ENCODE peak calls at places on chromosomes 1 and 21, in five cellular contexts. B is MM.1S, Y is HCT116, P is PC-3, G is neural progenitor cell. R is an unnamed sample.

GRCh38 chr1:43806183-43806582 is 98.8 kb downstream of the ST3GAL3 start:
- DNase-seq in P (no peak), B (no peak), Y (no peak), G (no peak), R (no peak)

GRCh38 chr1:93222987-93223675 is 42.6 kb downstream of the CCDC18 start:
- DNase-seq in B (no peak), P (no peak), Y (no peak), G (no peak), R (no peak)

GRCh38 chr1:226995064-226995965 is 55.2 kb downstream of the COQ8A start:
- DNase-seq in Y (no peak), G (no peak), B (no peak), P (no peak), R (no peak)

GRCh38 chr1:119409731-119410130 is 5.2 kb upstream of the HSD3B2 start:
- DNase-seq in G (no peak), Y (no peak), P (peak; percentile 2), B (no peak), R (peak; percentile 60)

GRCh38 chr1:83543222-83543973 is 455.5 kb downstream of the TTLL7 start:
- DNase-seq in Y (no peak), P (no peak), G (no peak), B (no peak), R (no peak)

GRCh38 chr1:228058172-228058980 is 24.1 kb upstream of the ARF1 start:
- DNase-seq in Y (no peak), P (no peak), G (no peak), B (no peak), R (no peak)

GRCh38 chr1:18657436-18658179 is 27.0 kb downstream of the PAX7 start:
- DNase-seq in Y (no peak), G (peak; percentile 80), B (no peak), P (no peak), R (no peak)

GRCh38 chr1:116331523-116331922 is 41.5 kb upstream of the ATP1A1 start:
- DNase-seq in Y (no peak), G (no peak), P (no peak), B (no peak), R (no peak)

GRCh38 chr21:46605759-46606426 is 1.0 kb upstream of the S100B start:
- DNase-seq in B (no peak), P (no peak), G (no peak), Y (no peak), R (no peak)

GRCh38 chr21:29155118-29155932 is 24.9 kb downstream of the MAP3K7CL start:
- DNase-seq in G (peak; percentile 41), Y (no peak), P (peak; percentile 39), B (no peak), R (peak; percentile 76)

GRCh38 chr1:202135221-202135721 is 9.3 kb downstream of the ARL8A start:
- DNase-seq in B (peak; percentile 71), Y (peak; percentile 24), G (peak; percentile 83), P (peak; percentile 67), R (peak; percentile 78)

DNA sequence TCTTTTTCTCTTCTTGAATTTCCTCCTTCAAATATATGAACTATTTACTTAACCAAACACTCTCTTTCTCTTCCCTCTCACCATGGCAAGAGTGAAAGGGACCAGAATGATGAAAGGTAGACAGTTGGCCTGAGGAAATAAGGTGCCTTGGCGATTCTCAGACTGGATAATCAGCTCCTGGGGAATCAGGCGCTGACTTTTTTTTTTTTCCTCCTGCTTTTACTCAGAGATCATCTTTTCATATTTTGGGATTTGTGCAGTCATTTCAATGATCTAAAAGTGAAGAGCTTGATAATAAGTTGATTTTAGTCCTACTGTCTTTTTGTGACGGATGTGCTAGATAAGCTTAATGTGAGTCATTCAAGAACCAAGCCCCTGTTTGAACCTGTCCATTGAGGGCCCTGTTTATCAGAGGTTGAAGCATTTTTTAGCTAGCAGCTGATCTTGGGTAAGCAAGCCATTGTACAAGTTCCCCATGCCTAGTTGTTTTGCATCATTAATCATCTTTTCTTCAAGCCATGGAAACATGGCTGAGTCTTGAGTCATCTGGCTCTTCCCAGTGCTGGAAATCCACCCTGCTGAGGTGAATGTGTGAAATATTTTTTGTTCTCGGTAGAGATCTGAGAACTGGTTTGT is 40.8 kb downstream of the ITSN1 start:
- DNase-seq in Y (peak; percentile 90), P (peak; percentile 86), B (no peak), G (no peak), R (peak; percentile 87)
- H3K9ac ChIP-seq in Y (peak overlapping the region; percentile 38), P (no peak overlapping the region), B (no peak overlapping the region), G (no peak overlapping the region), R (peak overlapping the region; percentile 26)

DNA sequence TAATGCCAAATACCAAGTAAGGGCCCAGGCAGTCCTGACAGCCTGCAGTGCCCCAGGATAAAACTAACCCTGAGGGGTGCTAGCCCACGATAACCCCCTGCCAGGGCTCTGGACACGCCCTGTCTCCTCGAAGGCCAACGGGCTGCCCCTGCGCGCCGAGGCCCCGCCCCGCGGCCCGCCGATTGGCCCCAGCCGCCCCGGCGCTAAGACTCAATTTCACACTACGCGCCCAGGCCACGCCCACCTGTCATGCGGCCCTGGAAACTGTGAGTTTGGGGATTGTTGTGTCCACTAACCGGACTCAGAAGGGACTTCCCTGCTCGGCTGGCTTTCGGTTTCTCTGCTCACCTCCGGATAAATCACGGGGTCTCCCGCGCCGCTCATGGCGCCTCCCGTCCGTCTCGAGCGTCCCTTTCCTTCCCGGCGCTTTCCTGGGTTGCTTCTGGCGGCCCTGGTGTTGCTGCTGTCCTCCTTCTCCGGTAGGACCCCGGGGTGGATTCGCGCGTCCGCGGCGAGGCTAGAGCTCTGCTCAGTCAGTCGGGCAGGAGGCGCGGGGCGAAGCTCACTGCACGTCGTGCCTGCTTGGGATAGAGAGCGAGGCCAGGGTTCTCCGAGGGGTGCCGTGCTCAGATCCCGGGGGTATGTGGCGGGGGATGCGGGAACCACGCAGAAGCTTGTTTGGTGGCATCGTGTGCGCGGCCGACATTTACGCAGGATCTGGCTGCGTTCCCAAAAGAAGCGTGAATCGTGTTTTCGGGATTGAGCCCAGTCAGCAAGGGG is at the start of gene CR1L:
- DNase-seq in P (peak; percentile 46), B (no peak), Y (no peak), G (peak; percentile 53), R (peak; percentile 79)
- TF ChIP-seq EZH2phosphoT487 in P (no peak), B (no peak), Y (no peak), G (no peak), R (no peak)

GRCh38 chr1:41498391-41498790 is 13.9 kb upstream of the EDN2 start:
- DNase-seq in G (no peak), P (peak; percentile 70), Y (no peak), B (no peak), R (peak; percentile 38)
- H3K9ac ChIP-seq in G (no peak overlapping the region), P (no peak overlapping the region), Y (peak overlapping the region; percentile 23), B (no peak overlapping the region), R (no peak overlapping the region)

GRCh38 chr1:13805431-13805830 is 105.4 kb downstream of the PRDM2 start:
- DNase-seq in P (no peak), Y (no peak), G (no peak), B (no peak), R (no peak)
- TF ChIP-seq EZH2phosphoT487 in P (no peak), Y (no peak), G (no peak), B (no peak), R (no peak)

GRCh38 chr1:88730995-88731394 is 46.9 kb downstream of the PKN2 start:
- DNase-seq in Y (no peak), G (no peak), P (no peak), B (no peak), R (no peak)
- H3K9ac ChIP-seq in Y (no peak overlapping the region), G (no peak overlapping the region), P (no peak overlapping the region), B (no peak overlapping the region), R (peak overlapping the region; percentile 31)

DNA sequence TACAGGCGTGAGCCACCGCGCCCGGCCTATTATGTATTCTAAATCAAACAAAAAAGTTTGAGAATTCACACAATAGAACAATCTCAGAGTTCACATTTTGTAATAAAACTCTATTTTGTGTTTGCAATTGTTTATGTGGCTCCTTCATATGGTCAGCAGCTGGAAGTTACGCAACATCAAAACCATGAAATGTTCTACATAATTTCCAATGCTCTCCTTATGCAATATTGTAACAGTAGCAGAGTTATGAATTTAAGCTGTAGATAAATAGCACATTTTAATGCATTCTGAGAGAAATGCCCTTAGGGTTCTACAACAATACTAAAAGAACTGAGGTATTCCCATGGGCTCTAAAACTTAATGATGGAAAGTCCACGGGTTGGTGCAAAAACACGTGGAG is 62.3 kb upstream of the COL11A1 start:
- DNase-seq in B (no peak), Y (no peak), P (no peak), G (no peak), R (peak; percentile 39)
- TF ChIP-seq EZH2phosphoT487 in B (no peak), Y (no peak), P (no peak), G (no peak), R (no peak)

DNA sequence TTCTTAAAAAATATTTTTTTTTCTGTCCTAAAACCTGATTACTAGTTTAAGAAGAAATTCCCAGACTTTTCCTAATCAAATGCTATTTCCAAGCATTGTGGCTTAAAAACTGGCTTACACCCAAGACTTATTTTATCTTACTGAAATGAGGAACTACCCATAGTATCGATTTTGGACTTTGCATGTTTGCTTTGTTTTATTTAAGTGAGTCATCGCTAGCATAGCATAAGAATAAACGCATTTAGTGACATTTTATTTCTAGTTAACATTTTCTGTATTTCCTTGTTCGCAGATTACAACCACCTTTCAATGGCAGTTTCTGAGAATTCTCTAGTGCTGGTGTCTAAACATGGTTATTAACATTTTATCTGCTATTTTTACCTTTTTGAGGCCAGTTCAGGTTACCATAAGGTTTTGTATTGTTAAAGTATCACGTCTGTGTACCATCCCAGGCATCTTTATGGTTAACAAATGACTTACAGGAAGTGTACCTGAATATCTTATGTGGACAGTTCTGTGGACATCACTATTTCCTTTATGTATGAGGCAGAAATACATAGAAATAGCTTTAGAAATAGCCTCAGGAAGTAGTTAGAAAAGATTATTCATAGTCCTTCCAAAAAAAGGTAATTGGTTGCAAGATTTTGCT is 24.5 kb downstream of the EEIG2 start:
- DNase-seq in G (no peak), B (no peak), P (peak; percentile 51), Y (no peak), R (no peak)
- H3K9ac ChIP-seq in G (no peak overlapping the region), B (no peak overlapping the region), P (peak overlapping the region; percentile 55), Y (no peak overlapping the region), R (no peak overlapping the region)

GRCh38 chr1:26225033-26225831 is 8.8 kb upstream of the CEP85 start:
- DNase-seq in Y (no peak), G (peak; percentile 93), B (no peak), P (no peak), R (peak; percentile 47)
- TF ChIP-seq EZH2phosphoT487 in Y (no peak), G (no peak), B (no peak), P (no peak), R (no peak)

DNA sequence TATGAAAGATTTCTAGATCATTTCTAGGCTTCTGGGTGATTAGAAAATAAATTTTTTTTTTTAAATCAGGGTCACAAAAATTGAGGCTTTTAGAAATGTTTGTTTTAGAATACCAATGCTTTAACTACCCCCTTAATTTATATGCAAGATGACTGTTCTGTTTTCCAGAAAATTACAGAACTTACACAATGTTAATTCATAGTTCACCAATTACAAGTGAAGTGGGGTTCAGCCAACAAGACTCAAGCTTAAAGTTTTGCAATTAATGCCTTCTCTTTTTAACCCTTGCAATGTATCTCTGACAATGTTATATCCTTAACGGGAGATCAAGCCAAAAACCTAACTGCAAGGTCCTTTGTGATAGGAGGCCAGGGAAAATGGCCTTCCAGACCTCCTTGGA is 5.6 kb downstream of the PRELP start:
- DNase-seq in P (no peak), B (no peak), Y (no peak), G (no peak), R (peak; percentile 52)
- H3K9ac ChIP-seq in P (no peak overlapping the region), B (no peak overlapping the region), Y (no peak overlapping the region), G (no peak overlapping the region), R (peak overlapping the region; percentile 53)